ENCODE peak calls at places on chromosomes 5 and 9, in six cellular contexts. C is esophagus squamous epithelium, E is HFFc6, T is suprapubic skin, L is stomach, V is tibial artery. Y is an unnamed sample.

GRCh38 chr5:151708126-151708525 is 21.4 kb upstream of the SPARC start:
- DNase-seq in C (no peak), E (no peak), T (no peak), L (no peak), V (no peak), Y (no peak)

GRCh38 chr9:79213417-79214125 is 358.2 kb upstream of the TLE4 start:
- DNase-seq in C (no peak), E (peak; percentile 48), T (no peak), L (no peak), V (no peak), Y (no peak)

GRCh38 chr5:133921899-133922468 is 46.4 kb downstream of the C5orf15 start:
- DNase-seq in C (no peak), E (no peak), T (no peak), L (no peak), V (no peak), Y (no peak)

GRCh38 chr5:174839196-174839595 is 114.8 kb downstream of the MSX2 start:
- DNase-seq in C (no peak), E (no peak), T (no peak), L (no peak), V (no peak), Y (no peak)

GRCh38 chr5:462051-462481 is 19.1 kb downstream of the EXOC3 start:
- DNase-seq in C (no peak), E (no peak), T (peak; percentile 55), L (no peak), V (peak; percentile 5), Y (peak; percentile 59)

GRCh38 chr9:130433168-130433946 is 11.4 kb upstream of the ASS1 start:
- DNase-seq in C (no peak), E (peak; percentile 13), T (no peak), L (no peak), V (no peak), Y (no peak)

GRCh38 chr5:139481122-139481533 is 1.4 kb downstream of the STING1 start:
- DNase-seq in C (no peak), E (no peak), T (no peak), L (no peak), V (peak; percentile 56), Y (no peak)

GRCh38 chr9:94908041-94908563 is 181.6 kb downstream of the AOPEP start:
- DNase-seq in C (no peak), E (no peak), T (no peak), L (no peak), V (no peak), Y (no peak)

GRCh38 chr5:30343707-30344106 is 849.8 kb upstream of the CDH6 start:
- DNase-seq in C (no peak), E (no peak), T (no peak), L (no peak), V (no peak), Y (no peak)

GRCh38 chr9:7298123-7298522 is 501.5 kb downstream of the DMAC1 start:
- DNase-seq in C (no peak), E (no peak), T (no peak), L (no peak), V (no peak), Y (no peak)

GRCh38 chr9:114289571-114290481 is 33.1 kb upstream of the ORM1 start:
- DNase-seq in C (no peak), E (no peak), T (peak; percentile 66), L (no peak), V (peak; percentile 6), Y (peak; percentile 75)

GRCh38 chr9:34612788-34613390 is 992 bp upstream of the RPP25L start:
- DNase-seq in C (no peak), E (peak; percentile 71), T (no peak), L (peak; percentile 78), V (peak; percentile 72), Y (no peak)

GRCh38 chr9:101536938-101537337 is 3.3 kb downstream of the RNF20 start:
- DNase-seq in C (no peak), E (no peak), T (no peak), L (no peak), V (no peak), Y (no peak)

GRCh38 chr5:93894471-93895354 is 153.3 kb upstream of the POU5F2 start:
- DNase-seq in C (no peak), E (peak; percentile 4), T (no peak), L (no peak), V (no peak), Y (no peak)

DNA sequence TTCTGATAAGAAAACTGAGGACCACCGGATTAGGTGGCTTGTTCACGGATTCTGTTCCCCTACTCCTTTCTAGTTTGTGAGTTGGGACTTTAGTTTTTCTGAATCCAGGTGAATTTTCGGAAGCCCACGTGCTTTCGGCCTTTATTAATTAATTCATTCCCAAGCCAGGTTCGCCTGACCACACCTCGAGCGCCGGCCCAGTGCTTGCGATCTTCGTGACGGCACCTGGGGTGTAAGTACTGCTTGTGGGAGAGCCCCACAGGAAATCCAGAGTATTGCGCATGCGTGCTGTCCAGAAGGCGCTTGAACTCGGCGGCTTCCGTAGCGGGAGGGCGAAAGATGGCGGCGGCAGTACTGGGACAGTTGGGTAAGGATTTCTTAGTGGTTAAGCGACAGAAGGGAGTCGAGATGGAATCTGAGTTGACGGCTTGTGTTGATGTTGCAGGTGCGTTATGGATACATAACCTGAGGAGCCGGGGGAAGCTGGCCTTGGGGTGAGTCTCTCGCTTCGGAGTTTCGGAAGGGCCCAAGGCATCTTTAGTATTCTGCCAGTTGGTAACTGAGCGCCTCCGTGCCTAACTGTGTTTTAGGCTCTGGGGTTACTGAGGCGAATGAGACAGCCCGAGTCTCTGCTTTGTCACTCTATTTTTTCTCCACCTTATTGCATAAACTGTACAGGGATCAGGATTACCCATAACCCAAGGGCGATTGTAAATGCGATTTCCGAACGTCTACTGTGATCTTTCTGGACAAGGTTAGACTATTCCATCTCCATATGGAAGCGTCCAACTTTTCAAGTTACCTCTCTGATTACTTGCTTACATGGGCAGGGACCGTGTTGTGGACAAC is at the start of gene MRPL22:
- DNase-seq in C (peak; percentile 59), E (peak; percentile 91), T (peak; percentile 96), L (peak; percentile 95), V (peak; percentile 89), Y (peak; percentile 95)
- TF ChIP-seq CTCF in C (no peak), E (peak; percentile 54), T (no peak), L (peak; percentile 10), V (peak; percentile 15), Y (no peak)

DNA sequence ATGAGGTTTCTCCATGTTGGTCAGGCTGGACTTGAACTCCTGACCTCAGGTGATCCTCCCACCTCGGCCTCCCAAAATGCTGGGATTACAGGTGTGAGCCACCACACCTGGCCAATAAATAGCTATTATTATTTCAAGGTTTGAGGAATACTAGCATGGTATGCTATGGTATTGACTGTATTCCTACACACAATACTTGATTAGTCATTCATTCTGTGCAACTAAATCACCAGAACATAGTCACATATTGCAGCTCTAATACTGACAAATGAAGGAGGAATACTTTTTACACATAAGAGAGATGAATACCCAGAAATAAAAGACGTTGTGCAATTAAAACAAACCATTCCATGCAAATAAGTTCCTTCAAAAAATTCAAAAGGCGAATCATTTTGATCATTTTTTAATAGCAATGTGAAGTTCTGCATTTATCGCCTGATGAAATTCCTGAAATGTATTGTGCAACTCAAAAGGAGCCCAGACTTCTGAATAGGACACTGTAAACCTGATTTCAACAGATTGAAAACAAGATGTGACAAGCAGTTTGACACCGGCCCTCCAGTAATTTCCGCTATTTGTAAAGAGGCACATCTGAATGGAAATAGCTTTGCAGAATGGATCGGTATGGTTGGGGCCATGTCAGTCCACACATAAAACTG is 687.5 kb upstream of the SEMA6A start:
- DNase-seq in C (no peak), E (no peak), T (no peak), L (no peak), V (no peak), Y (no peak)
- TF ChIP-seq CTCF in C (no peak), E (no peak), T (no peak), L (no peak), V (no peak), Y (no peak)

DNA sequence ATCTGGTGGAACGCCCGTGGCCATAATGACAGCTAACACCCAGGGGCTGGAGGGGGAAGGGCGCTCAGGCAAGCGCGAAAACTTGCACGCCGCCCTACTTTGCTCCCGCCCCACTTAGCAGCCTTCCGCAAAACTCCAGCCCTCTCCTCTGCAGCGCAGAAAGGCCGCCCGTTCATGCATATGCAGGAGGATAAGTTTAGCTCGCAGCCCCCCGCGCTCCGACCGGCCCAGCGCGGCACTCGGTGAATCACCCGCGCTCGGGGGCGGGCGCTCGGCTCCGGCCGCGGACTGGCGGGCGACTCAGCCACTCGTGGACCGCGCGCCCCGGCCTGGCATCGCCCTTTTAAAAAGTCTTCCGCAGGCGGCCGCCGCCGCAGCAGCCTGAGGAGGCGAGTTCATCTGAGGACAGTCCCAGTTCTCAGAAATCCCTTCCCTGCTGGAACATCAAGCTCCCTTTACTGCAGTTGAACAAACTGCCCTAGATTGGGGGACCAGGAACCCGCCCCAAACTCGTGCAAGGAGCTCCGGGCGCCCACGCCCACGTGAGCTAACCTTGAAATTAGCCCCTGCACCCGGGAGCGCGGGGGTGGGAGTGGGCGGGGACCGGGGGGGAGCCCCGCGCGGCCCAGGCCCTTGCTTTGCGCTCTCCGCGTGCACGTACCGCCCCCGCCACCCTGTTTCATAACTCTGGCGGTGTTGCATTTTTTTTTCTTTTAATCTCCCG is 4.5 kb upstream of the KLF9 start:
- DNase-seq in C (peak; percentile 93), E (peak; percentile 96), T (peak; percentile 98), L (peak; percentile 96), V (peak; percentile 98), Y (peak; percentile 99)
- TF ChIP-seq CTCF in C (no peak), E (no peak), T (no peak), L (no peak), V (no peak), Y (no peak)

GRCh38 chr5:76175051-76175666 is 92.0 kb downstream of the SV2C start:
- DNase-seq in C (no peak), E (peak; percentile 27), T (no peak), L (peak; percentile 72), V (no peak), Y (no peak)
- TF ChIP-seq CTCF in C (peak; percentile 51), E (peak; percentile 82), T (peak; percentile 57), L (peak; percentile 69), V (peak; percentile 24), Y (peak; percentile 84)

GRCh38 chr5:168423971-168424370 is 62.3 kb upstream of the RARS1 start:
- DNase-seq in C (no peak), E (no peak), T (no peak), L (no peak), V (no peak), Y (no peak)

GRCh38 chr5:168422431-168422830 is 63.8 kb upstream of the RARS1 start:
- DNase-seq in C (no peak), E (no peak), T (no peak), L (no peak), V (no peak), Y (no peak)

GRCh38 chr5:168424506-168425298 is 61.6 kb upstream of the RARS1 start:
- DNase-seq in C (no peak), E (peak; percentile 5), T (no peak), L (no peak), V (no peak), Y (no peak)

GRCh38 chr5:168425997-168426863 is 60.0 kb upstream of the RARS1 start:
- DNase-seq in C (no peak), E (no peak), T (no peak), L (no peak), V (no peak), Y (no peak)

GRCh38 chr5:168423478-168423877 is 62.8 kb upstream of the RARS1 start:
- DNase-seq in C (no peak), E (no peak), T (no peak), L (no peak), V (no peak), Y (no peak)
- TF ChIP-seq CTCF in C (no peak), E (no peak), T (no peak), L (no peak), V (no peak), Y (no peak)

Y was measured in chondrocyte.